ENCODE peak calls at places on chromosomes 12 and 14, in six cellular contexts. One of them, this sample, is unnamed.
A peak's percentile ranks its signal among the peaks of the same experiment; 100 is the strongest.

GRCh38 chr14:52547027-52547426 is 5.3 kb downstream of the TXNDC16 start:
- DNase-seq in GM06990: no peak
- DNase-seq in stomach: no peak
- DNase-seq in tibial artery: no peak
- DNase-seq in CD8-positive, alpha-beta T cell: no peak
- DNase-seq in body of pancreas: no peak
- DNase-seq in this sample: no peak

GRCh38 chr14:101582294-101582693 is 21.0 kb downstream of the DIO3 start:
- DNase-seq in GM06990: no peak
- DNase-seq in stomach: no peak
- DNase-seq in tibial artery: peak; percentile 54
- DNase-seq in CD8-positive, alpha-beta T cell: no peak
- DNase-seq in body of pancreas: no peak
- DNase-seq in this sample: no peak

GRCh38 chr14:73870525-73871235 is 16.0 kb upstream of the ZNF410 start:
- DNase-seq in GM06990: no peak
- DNase-seq in stomach: no peak
- DNase-seq in tibial artery: no peak
- DNase-seq in CD8-positive, alpha-beta T cell: no peak
- DNase-seq in body of pancreas: no peak
- DNase-seq in this sample: no peak

GRCh38 chr12:7638064-7638763 is 27.5 kb downstream of the APOBEC1 start:
- DNase-seq in GM06990: no peak
- DNase-seq in stomach: no peak
- DNase-seq in tibial artery: no peak
- DNase-seq in CD8-positive, alpha-beta T cell: no peak
- DNase-seq in body of pancreas: no peak
- DNase-seq in this sample: no peak

GRCh38 chr12:47989023-47989417 is 15.3 kb downstream of the COL2A1 start:
- DNase-seq in GM06990: no peak
- DNase-seq in stomach: no peak
- DNase-seq in tibial artery: peak; percentile 52
- DNase-seq in CD8-positive, alpha-beta T cell: no peak
- DNase-seq in body of pancreas: no peak
- DNase-seq in this sample: no peak

GRCh38 chr12:104809706-104810385 is 148.2 kb downstream of the SLC41A2 start:
- DNase-seq in GM06990: no peak
- DNase-seq in stomach: no peak
- DNase-seq in tibial artery: no peak
- DNase-seq in CD8-positive, alpha-beta T cell: no peak
- DNase-seq in body of pancreas: no peak
- DNase-seq in this sample: no peak

GRCh38 chr14:67526676-67527459 is 6.2 kb upstream of the PLEKHH1 start:
- DNase-seq in GM06990: peak; percentile 10
- DNase-seq in stomach: peak; percentile 42
- DNase-seq in tibial artery: no peak
- DNase-seq in CD8-positive, alpha-beta T cell: peak; percentile 56
- DNase-seq in body of pancreas: peak; percentile 72
- DNase-seq in this sample: peak; percentile 44

GRCh38 chr14:54650331-54651017 is 83.5 kb downstream of the SAMD4A start:
- DNase-seq in GM06990: no peak
- DNase-seq in stomach: no peak
- DNase-seq in tibial artery: peak; percentile 87
- DNase-seq in CD8-positive, alpha-beta T cell: no peak
- DNase-seq in body of pancreas: peak; percentile 58
- DNase-seq in this sample: no peak

GRCh38 chr14:67650694-67651093 is 23.7 kb downstream of the VTI1B start:
- DNase-seq in GM06990: no peak
- DNase-seq in stomach: no peak
- DNase-seq in tibial artery: no peak
- DNase-seq in CD8-positive, alpha-beta T cell: no peak
- DNase-seq in body of pancreas: no peak
- DNase-seq in this sample: no peak

DNA sequence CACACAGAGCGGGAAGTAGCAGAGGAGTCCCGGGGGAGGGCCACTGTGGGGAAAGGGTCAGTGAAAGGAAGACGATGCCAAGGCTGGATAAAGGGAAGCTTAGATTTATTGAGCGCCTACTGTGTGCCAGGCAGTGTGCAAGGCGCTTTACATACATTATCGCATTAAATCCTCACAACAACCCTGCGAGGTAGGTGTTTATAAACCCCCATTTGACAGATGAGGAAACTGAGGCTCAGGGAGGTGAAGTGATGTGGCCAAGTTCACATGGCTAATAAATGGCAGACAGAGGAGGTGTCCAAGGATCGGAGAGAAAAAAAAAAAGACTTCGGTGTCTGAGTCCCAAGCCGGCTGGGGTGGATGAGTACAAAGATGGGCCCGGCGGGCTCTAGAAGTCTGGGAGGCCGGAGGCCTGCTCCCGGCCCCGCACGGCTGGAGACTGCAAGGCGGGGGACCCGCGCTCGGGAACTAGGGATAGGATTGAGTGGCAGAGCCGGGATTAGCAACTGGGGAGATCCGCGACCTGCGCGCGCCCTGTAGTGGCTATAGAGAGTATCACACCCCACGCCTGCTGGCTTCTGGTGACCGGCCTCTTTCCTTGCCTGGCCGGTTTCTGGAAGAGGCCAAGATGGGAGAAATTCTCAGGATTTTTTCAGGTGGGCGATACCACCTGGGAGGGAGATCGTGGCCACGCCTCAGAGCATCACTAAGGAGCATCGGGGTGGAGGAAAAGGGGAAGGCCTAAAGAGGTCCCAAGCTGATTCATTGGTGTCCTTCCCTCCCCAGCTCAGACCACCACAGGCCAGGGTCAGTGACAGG is 3.9 kb downstream of the DDN start:
- DNase-seq in GM06990: peak; percentile 53
- DNase-seq in stomach: peak; percentile 86
- DNase-seq in tibial artery: peak; percentile 85
- DNase-seq in CD8-positive, alpha-beta T cell: peak; percentile 66
- DNase-seq in body of pancreas: peak; percentile 86
- DNase-seq in this sample: peak; percentile 92
- H3K27me3 ChIP-seq in GM06990: peaks cover 4% of the 10 kb centered on the region
- H3K27me3 ChIP-seq in stomach: peaks cover 12% of the 10 kb centered on the region
- H3K27me3 ChIP-seq in tibial artery: peaks cover 75% of the 10 kb centered on the region
- H3K27me3 ChIP-seq in CD8-positive, alpha-beta T cell: peaks cover 41% of the 10 kb centered on the region
- H3K27me3 ChIP-seq in body of pancreas: no peaks in the 10 kb centered on the region
- H3K27me3 ChIP-seq in this sample: no peaks in the 10 kb centered on the region

GRCh38 chr12:123762715-123763052 is 583 bp downstream of the DNAH10 start:
- DNase-seq in GM06990: no peak
- DNase-seq in stomach: no peak
- DNase-seq in tibial artery: no peak
- DNase-seq in CD8-positive, alpha-beta T cell: no peak
- DNase-seq in body of pancreas: no peak
- DNase-seq in this sample: no peak
- H3K4me3 ChIP-seq in GM06990: peak overlapping the region; percentile 55
- H3K4me3 ChIP-seq in stomach: peak overlapping the region; percentile 48
- H3K4me3 ChIP-seq in tibial artery: peak overlapping the region; percentile 50
- H3K4me3 ChIP-seq in CD8-positive, alpha-beta T cell: peak overlapping the region; percentile 54
- H3K4me3 ChIP-seq in body of pancreas: no peak overlapping the region
- H3K4me3 ChIP-seq in this sample: no peak overlapping the region

GRCh38 chr12:114901316-114901715 is 217.3 kb upstream of the TBX3 start:
- DNase-seq in GM06990: no peak
- DNase-seq in stomach: no peak
- DNase-seq in tibial artery: no peak
- DNase-seq in CD8-positive, alpha-beta T cell: no peak
- DNase-seq in body of pancreas: no peak
- DNase-seq in this sample: no peak

GRCh38 chr12:114902665-114903393 is 218.9 kb upstream of the TBX3 start:
- DNase-seq in GM06990: no peak
- DNase-seq in stomach: no peak
- DNase-seq in tibial artery: no peak
- DNase-seq in CD8-positive, alpha-beta T cell: no peak
- DNase-seq in body of pancreas: no peak
- DNase-seq in this sample: no peak

GRCh38 chr12:114898159-114898558 is 214.2 kb upstream of the TBX3 start:
- DNase-seq in GM06990: no peak
- DNase-seq in stomach: no peak
- DNase-seq in tibial artery: no peak
- DNase-seq in CD8-positive, alpha-beta T cell: no peak
- DNase-seq in body of pancreas: no peak
- DNase-seq in this sample: no peak

GRCh38 chr12:114904254-114905003 is 220.5 kb upstream of the TBX3 start:
- DNase-seq in GM06990: no peak
- DNase-seq in stomach: no peak
- DNase-seq in tibial artery: no peak
- DNase-seq in CD8-positive, alpha-beta T cell: no peak
- DNase-seq in body of pancreas: no peak
- DNase-seq in this sample: no peak

DNA sequence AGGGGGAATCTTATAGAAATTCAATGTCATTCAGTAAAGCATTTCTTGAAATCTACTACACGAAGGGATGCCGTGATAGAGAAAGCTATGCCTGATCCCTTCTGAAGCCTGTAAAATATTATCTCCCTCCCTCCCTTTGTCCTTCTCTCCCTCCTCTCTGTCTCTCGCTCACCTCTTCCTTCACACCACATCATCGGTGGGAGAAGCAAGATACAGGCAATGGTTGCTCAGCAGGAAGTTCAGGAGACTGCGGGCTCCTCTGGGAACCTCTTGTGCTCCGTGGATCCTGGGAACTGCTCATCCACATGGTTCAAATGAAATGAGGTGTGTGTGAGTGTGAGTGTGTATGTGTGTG is 219.4 kb upstream of the TBX3 start:
- DNase-seq in GM06990: no peak
- DNase-seq in stomach: no peak
- DNase-seq in tibial artery: no peak
- DNase-seq in CD8-positive, alpha-beta T cell: no peak
- DNase-seq in body of pancreas: no peak
- DNase-seq in this sample: no peak
- TF ChIP-seq CTCF in GM06990: no peak
- TF ChIP-seq CTCF in stomach: no peak
- TF ChIP-seq CTCF in tibial artery: no peak
- TF ChIP-seq CTCF in CD8-positive, alpha-beta T cell: no peak
- TF ChIP-seq CTCF in body of pancreas: no peak
- TF ChIP-seq CTCF in this sample: no peak

GRCh38 chr12:124432376-124432775 is 135.0 kb downstream of the NCOR2 start:
- DNase-seq in GM06990: no peak
- DNase-seq in stomach: no peak
- DNase-seq in tibial artery: no peak
- DNase-seq in CD8-positive, alpha-beta T cell: no peak
- DNase-seq in body of pancreas: peak; percentile 62
- DNase-seq in this sample: no peak

GRCh38 chr12:124434951-124435805 is 132.2 kb downstream of the NCOR2 start:
- DNase-seq in GM06990: no peak
- DNase-seq in stomach: no peak
- DNase-seq in tibial artery: no peak
- DNase-seq in CD8-positive, alpha-beta T cell: no peak
- DNase-seq in body of pancreas: no peak
- DNase-seq in this sample: no peak

GRCh38 chr12:124433147-124433874 is 134.1 kb downstream of the NCOR2 start:
- DNase-seq in GM06990: no peak
- DNase-seq in stomach: peak; percentile 38
- DNase-seq in tibial artery: peak; percentile 90
- DNase-seq in CD8-positive, alpha-beta T cell: no peak
- DNase-seq in body of pancreas: no peak
- DNase-seq in this sample: peak; percentile 61

GRCh38 chr12:124434364-124434763 is 133.0 kb downstream of the NCOR2 start:
- DNase-seq in GM06990: no peak
- DNase-seq in stomach: no peak
- DNase-seq in tibial artery: no peak
- DNase-seq in CD8-positive, alpha-beta T cell: no peak
- DNase-seq in body of pancreas: no peak
- DNase-seq in this sample: no peak

GRCh38 chr12:124433906-124434305 is 133.5 kb downstream of the NCOR2 start:
- DNase-seq in GM06990: no peak
- DNase-seq in stomach: no peak
- DNase-seq in tibial artery: no peak
- DNase-seq in CD8-positive, alpha-beta T cell: no peak
- DNase-seq in body of pancreas: no peak
- DNase-seq in this sample: no peak
- H3K27me3 ChIP-seq in GM06990: no peaks in the 10 kb centered on the region
- H3K27me3 ChIP-seq in stomach: no peaks in the 10 kb centered on the region
- H3K27me3 ChIP-seq in tibial artery: no peaks in the 10 kb centered on the region
- H3K27me3 ChIP-seq in CD8-positive, alpha-beta T cell: no peaks in the 10 kb centered on the region
- H3K27me3 ChIP-seq in body of pancreas: no peaks in the 10 kb centered on the region
- H3K27me3 ChIP-seq in this sample: no peaks in the 10 kb centered on the region

DNA sequence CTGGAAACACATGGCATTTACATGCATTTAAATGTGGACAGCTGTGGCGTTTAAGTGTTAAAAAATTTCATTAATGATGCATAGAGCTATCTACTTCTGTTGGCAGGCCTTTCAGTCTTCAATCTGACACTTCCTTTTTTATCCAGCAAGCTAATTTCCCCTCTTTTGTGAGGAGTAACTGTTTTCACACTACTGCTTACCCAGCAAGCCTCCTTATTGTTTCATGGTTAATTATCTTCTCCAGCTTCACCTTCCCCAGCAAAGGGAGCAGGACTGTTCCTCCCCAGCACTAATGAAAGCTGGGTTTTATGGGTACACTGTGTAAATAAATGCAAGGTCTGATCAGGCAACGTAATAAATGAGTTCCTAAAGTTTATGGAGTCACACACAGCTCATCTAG is 129.4 kb upstream of the NPAS3 start:
- DNase-seq in GM06990: no peak
- DNase-seq in stomach: no peak
- DNase-seq in tibial artery: no peak
- DNase-seq in CD8-positive, alpha-beta T cell: no peak
- DNase-seq in body of pancreas: no peak
- DNase-seq in this sample: no peak
- H3K4me3 ChIP-seq in GM06990: no peak overlapping the region
- H3K4me3 ChIP-seq in stomach: no peak overlapping the region
- H3K4me3 ChIP-seq in tibial artery: no peak overlapping the region
- H3K4me3 ChIP-seq in CD8-positive, alpha-beta T cell: no peak overlapping the region
- H3K4me3 ChIP-seq in body of pancreas: no peak overlapping the region
- H3K4me3 ChIP-seq in this sample: no peak overlapping the region

DNA sequence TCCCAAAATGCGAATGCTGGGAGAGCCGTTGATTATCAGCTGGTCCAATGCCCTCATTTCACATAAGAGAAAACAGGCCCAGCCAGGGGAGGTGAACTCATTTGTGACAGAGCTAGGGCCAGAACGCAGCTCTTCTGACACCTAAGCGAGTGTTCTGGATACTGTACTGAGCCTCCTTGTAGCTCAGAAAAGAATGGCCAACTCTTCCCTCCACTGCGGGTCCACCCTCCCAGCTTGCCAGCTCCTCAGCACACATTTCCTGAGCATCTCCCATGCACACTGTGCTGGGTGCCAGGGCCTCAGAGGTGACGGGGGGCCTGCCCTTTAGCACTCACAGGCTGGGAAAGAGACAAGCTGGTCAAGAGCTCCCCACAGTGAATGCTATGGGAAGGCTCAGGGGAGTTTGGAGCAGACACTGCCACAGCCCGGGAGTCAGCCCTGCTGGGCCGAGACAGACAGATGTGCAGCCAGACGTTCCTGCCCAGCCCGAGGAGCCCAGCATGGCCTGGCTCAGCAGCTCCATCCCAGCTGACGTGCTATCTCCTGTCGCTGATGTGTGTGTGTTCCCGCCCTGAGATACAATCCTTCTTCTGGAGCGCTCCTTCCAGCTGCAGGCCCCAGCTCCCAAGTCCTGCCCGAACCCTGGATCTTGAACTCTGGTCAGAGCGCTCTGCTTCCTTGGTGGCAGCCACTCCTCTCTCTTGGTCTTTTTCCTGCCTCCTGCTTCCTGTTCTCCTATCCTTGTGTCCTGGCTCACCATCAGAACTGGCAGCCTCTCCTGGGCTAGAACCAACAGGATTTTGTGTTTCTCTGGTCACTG is 3.6 kb downstream of the CMTM5 start:
- DNase-seq in GM06990: no peak
- DNase-seq in stomach: no peak
- DNase-seq in tibial artery: no peak
- DNase-seq in CD8-positive, alpha-beta T cell: no peak
- DNase-seq in body of pancreas: no peak
- DNase-seq in this sample: no peak
- TF ChIP-seq CTCF in GM06990: no peak
- TF ChIP-seq CTCF in stomach: no peak
- TF ChIP-seq CTCF in tibial artery: no peak
- TF ChIP-seq CTCF in CD8-positive, alpha-beta T cell: no peak
- TF ChIP-seq CTCF in body of pancreas: no peak
- TF ChIP-seq CTCF in this sample: no peak

This sample was measured in BE2C.